ENCODE peak calls at places on chromosomes 7 and 10, in five cellular contexts. B is activated CD4-positive, alpha-beta memory T cell treated with anti-CD3 and anti-CD28 coated beads, Interleukin-2, amount 10 ng/mL, durations not matched to agents 7 days and 5 days; O is T-cell; Y is mesendoderm; N is endothelial cell. U is an unnamed sample.

GRCh38 chr7:2750054-2750453 is 62.1 kb downstream of the AMZ1 start:
- DNase-seq in B (no peak), Y (peak; percentile 78), N (no peak), O (no peak), U (no peak)

GRCh38 chr10:3935141-3935540 is 150.1 kb upstream of the KLF6 start:
- DNase-seq in O (no peak), N (no peak), B (peak; percentile 81), Y (no peak), U (peak; percentile 92)

GRCh38 chr7:159086301-159086925 is 58.3 kb downstream of the VIPR2 start:
- DNase-seq in O (no peak), N (no peak), Y (no peak), B (no peak), U (no peak)

GRCh38 chr10:71293446-71294090 is 25.5 kb upstream of the SLC29A3 start:
- DNase-seq in N (no peak), B (no peak), Y (no peak), O (no peak), U (no peak)

GRCh38 chr10:79034271-79034876 is 34.4 kb upstream of the ZMIZ1 start:
- DNase-seq in N (no peak), O (no peak), B (no peak), Y (no peak), U (no peak)

GRCh38 chr10:96322275-96322674 is 18.0 kb downstream of the DNTT start:
- DNase-seq in Y (no peak), B (no peak), O (no peak), N (no peak), U (no peak)

GRCh38 chr7:128399991-128400390 is 9.8 kb downstream of the IMPDH1 start:
- DNase-seq in B (no peak), Y (no peak), N (no peak), O (no peak), U (no peak)

GRCh38 chr7:36289833-36290661 is 99.6 kb upstream of the ANLN start:
- DNase-seq in N (no peak), B (no peak), Y (no peak), O (no peak), U (no peak)

GRCh38 chr7:101984141-101984879 is 166.9 kb downstream of the CUX1 start:
- DNase-seq in Y (no peak), B (no peak), O (no peak), N (no peak), U (no peak)

GRCh38 chr10:102119417-102120141 is 589 bp downstream of the LDB1 start:
- DNase-seq in O (peak; percentile 31), B (peak; percentile 64), Y (peak; percentile 85), N (peak; percentile 42), U (peak; percentile 84)

GRCh38 chr10:50614444-50615137 is 9.2 kb downstream of the SGMS1 start:
- DNase-seq in N (peak; percentile 42), Y (peak; percentile 87), B (no peak), O (no peak), U (no peak)

GRCh38 chr10:29063806-29064644 is 224.8 kb upstream of the LYZL1 start:
- DNase-seq in N (no peak), B (no peak), Y (peak; percentile 23), O (no peak), U (no peak)

GRCh38 chr7:31702354-31702753 is 15.3 kb downstream of the PPP1R17 start:
- DNase-seq in Y (no peak), O (no peak), B (no peak), N (no peak), U (no peak)

GRCh38 chr10:19728376-19728775 is 87.9 kb upstream of the PLXDC2 start:
- DNase-seq in Y (no peak), N (no peak), B (no peak), O (no peak), U (no peak)

GRCh38 chr7:44073664-44074348 is 8.4 kb upstream of the PGAM2 start:
- DNase-seq in Y (peak; percentile 68), N (no peak), B (peak; percentile 41), O (peak; percentile 52), U (peak; percentile 82)

GRCh38 chr7:2139004-2139652 is 93.6 kb downstream of the MAD1L1 start:
- DNase-seq in N (no peak), B (no peak), Y (no peak), O (no peak), U (no peak)

GRCh38 chr7:150949971-150950491 is 28.1 kb downstream of the KCNH2 start:
- DNase-seq in O (no peak), N (no peak), B (no peak), Y (no peak), U (no peak)

GRCh38 chr10:17077251-17077904 is 52.2 kb downstream of the CUBN start:
- DNase-seq in O (no peak), Y (no peak), B (no peak), N (no peak), U (no peak)

GRCh38 chr7:112190120-112190519 is 16.1 kb downstream of the DOCK4 start:
- DNase-seq in N (no peak), O (no peak), Y (no peak), B (no peak), U (no peak)

U was measured in activated CD8-positive, alpha-beta memory T cell treated with anti-CD3 and anti-CD28 coated beads, Interleukin-2, amount 10 ng/mL, durations not matched to agents 7 days and 5 days.